ENCODE peak calls at places on chromosome 10, in six cellular contexts. One of them, this sample, is unnamed.

GRCh38 chr10:121594076-121594475 is 4.2 kb downstream of the FGFR2 start:
- DNase-seq in stomach: no peak
- DNase-seq in CD8-positive, alpha-beta memory T cell: no peak
- DNase-seq in foreskin keratinocyte: peak; percentile 37
- DNase-seq in cardiac muscle cell: no peak
- DNase-seq in uterus: no peak
- DNase-seq in this sample: no peak

GRCh38 chr10:102634696-102635095 is 9.6 kb upstream of the TRIM8 start:
- DNase-seq in stomach: no peak
- DNase-seq in CD8-positive, alpha-beta memory T cell: no peak
- DNase-seq in foreskin keratinocyte: no peak
- DNase-seq in cardiac muscle cell: no peak
- DNase-seq in uterus: no peak
- DNase-seq in this sample: no peak

GRCh38 chr10:128137877-128138276 is 11.7 kb upstream of the MKI67 start:
- DNase-seq in stomach: no peak
- DNase-seq in CD8-positive, alpha-beta memory T cell: no peak
- DNase-seq in foreskin keratinocyte: no peak
- DNase-seq in cardiac muscle cell: no peak
- DNase-seq in uterus: no peak
- DNase-seq in this sample: no peak

GRCh38 chr10:17233534-17233933 is 5.5 kb downstream of the VIM start:
- DNase-seq in stomach: no peak
- DNase-seq in CD8-positive, alpha-beta memory T cell: no peak
- DNase-seq in foreskin keratinocyte: no peak
- DNase-seq in cardiac muscle cell: peak; percentile 72
- DNase-seq in uterus: peak; percentile 52
- DNase-seq in this sample: no peak

GRCh38 chr10:95253007-95253406 is 37.8 kb downstream of the PDLIM1 start:
- DNase-seq in stomach: no peak
- DNase-seq in CD8-positive, alpha-beta memory T cell: no peak
- DNase-seq in foreskin keratinocyte: no peak
- DNase-seq in cardiac muscle cell: no peak
- DNase-seq in uterus: no peak
- DNase-seq in this sample: no peak

GRCh38 chr10:24519950-24520349 is 203.7 kb downstream of the ARHGAP21 start:
- DNase-seq in stomach: no peak
- DNase-seq in CD8-positive, alpha-beta memory T cell: peak; percentile 4
- DNase-seq in foreskin keratinocyte: no peak
- DNase-seq in cardiac muscle cell: no peak
- DNase-seq in uterus: no peak
- DNase-seq in this sample: no peak

GRCh38 chr10:16491933-16492332 is 29.7 kb downstream of the C1QL3 start:
- DNase-seq in stomach: no peak
- DNase-seq in CD8-positive, alpha-beta memory T cell: no peak
- DNase-seq in foreskin keratinocyte: no peak
- DNase-seq in cardiac muscle cell: no peak
- DNase-seq in uterus: no peak
- DNase-seq in this sample: no peak

GRCh38 chr10:85995791-85996190 is 370.8 kb downstream of the GRID1 start:
- DNase-seq in stomach: peak; percentile 32
- DNase-seq in CD8-positive, alpha-beta memory T cell: no peak
- DNase-seq in foreskin keratinocyte: peak; percentile 57
- DNase-seq in cardiac muscle cell: peak; percentile 19
- DNase-seq in uterus: no peak
- DNase-seq in this sample: no peak

GRCh38 chr10:73625004-73625883 is 16.0 kb downstream of the MYOZ1 start:
- DNase-seq in stomach: no peak
- DNase-seq in CD8-positive, alpha-beta memory T cell: no peak
- DNase-seq in foreskin keratinocyte: peak; percentile 67
- DNase-seq in cardiac muscle cell: peak; percentile 38
- DNase-seq in uterus: no peak
- DNase-seq in this sample: peak; percentile 29

GRCh38 chr10:26479766-26480492 is 41.8 kb downstream of the APBB1IP start:
- DNase-seq in stomach: no peak
- DNase-seq in CD8-positive, alpha-beta memory T cell: no peak
- DNase-seq in foreskin keratinocyte: no peak
- DNase-seq in cardiac muscle cell: no peak
- DNase-seq in uterus: no peak
- DNase-seq in this sample: peak; percentile 37

GRCh38 chr10:26472440-26472778 is 34.3 kb downstream of the APBB1IP start:
- DNase-seq in stomach: no peak
- DNase-seq in CD8-positive, alpha-beta memory T cell: no peak
- DNase-seq in foreskin keratinocyte: no peak
- DNase-seq in cardiac muscle cell: no peak
- DNase-seq in uterus: no peak
- DNase-seq in this sample: no peak

GRCh38 chr10:26478061-26478460 is 39.9 kb downstream of the APBB1IP start:
- DNase-seq in stomach: no peak
- DNase-seq in CD8-positive, alpha-beta memory T cell: no peak
- DNase-seq in foreskin keratinocyte: no peak
- DNase-seq in cardiac muscle cell: no peak
- DNase-seq in uterus: no peak
- DNase-seq in this sample: no peak

GRCh38 chr10:26474062-26474461 is 35.9 kb downstream of the APBB1IP start:
- DNase-seq in stomach: no peak
- DNase-seq in CD8-positive, alpha-beta memory T cell: no peak
- DNase-seq in foreskin keratinocyte: no peak
- DNase-seq in cardiac muscle cell: no peak
- DNase-seq in uterus: no peak
- DNase-seq in this sample: no peak

GRCh38 chr10:26475448-26475847 is 37.3 kb downstream of the APBB1IP start:
- DNase-seq in stomach: no peak
- DNase-seq in CD8-positive, alpha-beta memory T cell: no peak
- DNase-seq in foreskin keratinocyte: no peak
- DNase-seq in cardiac muscle cell: no peak
- DNase-seq in uterus: no peak
- DNase-seq in this sample: no peak
- H3K4me1 ChIP-seq in stomach: no peaks in the 10 kb centered on the region
- H3K4me1 ChIP-seq in CD8-positive, alpha-beta memory T cell: peaks cover 95% of the 10 kb centered on the region
- H3K4me1 ChIP-seq in foreskin keratinocyte: no peaks in the 10 kb centered on the region
- H3K4me1 ChIP-seq in cardiac muscle cell: no peaks in the 10 kb centered on the region
- H3K4me1 ChIP-seq in uterus: no peaks in the 10 kb centered on the region
- H3K4me1 ChIP-seq in this sample: no peaks in the 10 kb centered on the region

DNA sequence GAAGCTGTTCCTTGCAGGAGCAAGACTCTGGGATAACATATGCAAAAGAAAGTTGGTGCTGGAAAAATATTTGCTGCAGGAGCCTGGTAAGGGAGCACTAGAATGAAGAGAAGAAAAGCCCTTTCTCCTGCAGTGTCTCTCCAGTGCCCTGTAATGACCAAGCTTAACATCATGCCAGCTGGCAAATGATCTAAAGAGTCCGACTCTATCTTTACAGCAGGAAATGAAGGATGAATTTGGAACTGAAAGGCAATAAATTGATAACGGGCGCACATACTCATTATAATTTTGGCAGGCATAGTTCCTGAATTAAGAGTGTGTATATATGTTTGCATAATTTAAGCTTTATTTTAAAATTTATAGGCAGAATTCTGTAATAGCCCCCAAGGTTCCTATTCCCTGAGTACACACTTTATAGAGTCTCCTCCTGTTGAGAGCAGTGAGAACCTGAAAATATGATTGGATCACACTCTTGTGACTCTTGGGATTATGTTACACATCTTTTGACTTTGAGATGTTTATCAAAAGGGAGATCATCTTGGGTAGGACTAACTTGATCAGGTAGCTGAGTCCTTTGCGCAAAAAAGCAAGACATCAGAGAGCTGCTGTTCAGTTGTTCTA is 299.0 kb upstream of the MBL2 start:
- DNase-seq in stomach: no peak
- DNase-seq in CD8-positive, alpha-beta memory T cell: no peak
- DNase-seq in foreskin keratinocyte: no peak
- DNase-seq in cardiac muscle cell: no peak
- DNase-seq in uterus: no peak
- DNase-seq in this sample: no peak
- H3K4me1 ChIP-seq in stomach: no peaks in the 10 kb centered on the region
- H3K4me1 ChIP-seq in CD8-positive, alpha-beta memory T cell: no peaks in the 10 kb centered on the region
- H3K4me1 ChIP-seq in foreskin keratinocyte: no peaks in the 10 kb centered on the region
- H3K4me1 ChIP-seq in cardiac muscle cell: no peaks in the 10 kb centered on the region
- H3K4me1 ChIP-seq in uterus: no peaks in the 10 kb centered on the region
- H3K4me1 ChIP-seq in this sample: no peaks in the 10 kb centered on the region

GRCh38 chr10:96840841-96841518 is 8.9 kb downstream of the LCOR start:
- DNase-seq in stomach: no peak
- DNase-seq in CD8-positive, alpha-beta memory T cell: no peak
- DNase-seq in foreskin keratinocyte: peak; percentile 88
- DNase-seq in cardiac muscle cell: peak; percentile 47
- DNase-seq in uterus: no peak
- DNase-seq in this sample: no peak
- H3K4me1 ChIP-seq in stomach: peaks cover 15% of the 10 kb centered on the region
- H3K4me1 ChIP-seq in CD8-positive, alpha-beta memory T cell: peaks cover 32% of the 10 kb centered on the region
- H3K4me1 ChIP-seq in foreskin keratinocyte: peaks cover 18% of the 10 kb centered on the region
- H3K4me1 ChIP-seq in cardiac muscle cell: peaks cover 4% of the 10 kb centered on the region
- H3K4me1 ChIP-seq in uterus: no peaks in the 10 kb centered on the region
- H3K4me1 ChIP-seq in this sample: peaks cover 11% of the 10 kb centered on the region

DNA sequence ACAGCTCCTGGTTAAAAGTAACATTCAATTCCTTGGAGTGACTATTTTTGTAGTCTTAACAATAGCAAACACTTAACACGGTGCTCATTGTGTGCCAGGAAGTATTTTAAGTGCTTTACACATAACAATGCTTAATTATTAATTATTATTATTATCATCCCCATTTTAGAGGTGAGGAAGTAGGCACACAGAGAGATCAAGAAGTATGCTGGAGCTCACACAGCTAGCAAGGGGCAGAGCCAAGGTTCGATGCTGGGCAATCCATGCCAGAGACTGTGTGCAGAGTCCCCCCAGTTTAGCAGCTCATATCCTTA is 48.2 kb upstream of the SMNDC1 start:
- DNase-seq in stomach: no peak
- DNase-seq in CD8-positive, alpha-beta memory T cell: no peak
- DNase-seq in foreskin keratinocyte: no peak
- DNase-seq in cardiac muscle cell: no peak
- DNase-seq in uterus: no peak
- DNase-seq in this sample: no peak
- H3K4me1 ChIP-seq in stomach: peaks cover 11% of the 10 kb centered on the region
- H3K4me1 ChIP-seq in CD8-positive, alpha-beta memory T cell: peaks cover 40% of the 10 kb centered on the region
- H3K4me1 ChIP-seq in foreskin keratinocyte: peaks cover 25% of the 10 kb centered on the region
- H3K4me1 ChIP-seq in cardiac muscle cell: peaks cover 8% of the 10 kb centered on the region
- H3K4me1 ChIP-seq in uterus: no peaks in the 10 kb centered on the region
- H3K4me1 ChIP-seq in this sample: peaks cover 20% of the 10 kb centered on the region

GRCh38 chr10:21502371-21502765 is 23.1 kb downstream of the SKIDA1 start:
- DNase-seq in stomach: no peak
- DNase-seq in CD8-positive, alpha-beta memory T cell: no peak
- DNase-seq in foreskin keratinocyte: no peak
- DNase-seq in cardiac muscle cell: no peak
- DNase-seq in uterus: no peak
- DNase-seq in this sample: no peak

GRCh38 chr10:21501731-21502370 is 23.6 kb downstream of the SKIDA1 start:
- DNase-seq in stomach: no peak
- DNase-seq in CD8-positive, alpha-beta memory T cell: no peak
- DNase-seq in foreskin keratinocyte: peak; percentile 28
- DNase-seq in cardiac muscle cell: no peak
- DNase-seq in uterus: no peak
- DNase-seq in this sample: no peak

GRCh38 chr10:21501109-21501508 is 24.4 kb downstream of the SKIDA1 start:
- DNase-seq in stomach: no peak
- DNase-seq in CD8-positive, alpha-beta memory T cell: no peak
- DNase-seq in foreskin keratinocyte: no peak
- DNase-seq in cardiac muscle cell: no peak
- DNase-seq in uterus: no peak
- DNase-seq in this sample: no peak

GRCh38 chr10:21505711-21506278 is 19.7 kb downstream of the SKIDA1 start:
- DNase-seq in stomach: no peak
- DNase-seq in CD8-positive, alpha-beta memory T cell: no peak
- DNase-seq in foreskin keratinocyte: no peak
- DNase-seq in cardiac muscle cell: no peak
- DNase-seq in uterus: no peak
- DNase-seq in this sample: no peak

DNA sequence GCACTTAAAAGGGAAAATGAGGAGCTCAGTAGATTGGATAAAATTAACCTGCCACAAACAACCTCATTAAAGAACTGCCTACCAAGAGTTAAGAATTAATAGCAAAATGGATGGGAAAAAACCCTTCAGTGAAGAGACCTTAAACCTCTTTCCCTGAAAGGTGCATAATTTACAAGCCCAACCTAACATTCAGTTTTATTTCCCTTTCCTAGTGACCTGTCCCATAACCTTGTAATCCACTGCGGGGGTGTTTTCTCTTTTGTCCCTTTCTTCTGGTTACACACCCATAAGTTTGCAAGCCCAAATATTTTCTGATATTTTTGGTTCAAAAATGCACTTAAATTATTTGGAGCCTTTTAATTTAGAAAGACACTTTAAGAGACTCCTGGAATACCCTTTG is 21.9 kb downstream of the SKIDA1 start:
- DNase-seq in stomach: no peak
- DNase-seq in CD8-positive, alpha-beta memory T cell: no peak
- DNase-seq in foreskin keratinocyte: no peak
- DNase-seq in cardiac muscle cell: no peak
- DNase-seq in uterus: no peak
- DNase-seq in this sample: no peak
- H3K4me1 ChIP-seq in stomach: peaks cover 11% of the 10 kb centered on the region
- H3K4me1 ChIP-seq in CD8-positive, alpha-beta memory T cell: peaks cover 8% of the 10 kb centered on the region
- H3K4me1 ChIP-seq in foreskin keratinocyte: no peaks in the 10 kb centered on the region
- H3K4me1 ChIP-seq in cardiac muscle cell: peaks cover 79% of the 10 kb centered on the region
- H3K4me1 ChIP-seq in uterus: no peaks in the 10 kb centered on the region
- H3K4me1 ChIP-seq in this sample: no peaks in the 10 kb centered on the region

DNA sequence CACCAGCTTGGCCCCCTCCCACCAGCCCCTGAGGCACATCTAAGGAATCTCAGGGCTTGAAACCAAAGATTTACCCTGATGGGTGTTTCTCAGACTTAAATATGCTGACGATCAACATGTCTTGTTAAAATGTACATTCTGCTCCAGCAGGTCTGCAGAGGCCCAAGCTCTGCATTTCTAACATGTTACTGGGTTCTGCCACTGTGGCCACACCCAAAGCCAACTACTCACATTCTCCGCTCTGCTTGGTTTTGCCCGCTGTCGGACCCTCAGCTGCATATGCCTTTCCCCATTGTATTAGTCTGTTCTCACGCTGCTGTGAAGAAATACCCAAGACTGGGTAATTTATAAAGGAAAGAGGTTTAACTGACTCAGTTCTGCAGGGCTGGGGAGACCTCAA is 8.8 kb downstream of the PIP4K2A start:
- DNase-seq in stomach: no peak
- DNase-seq in CD8-positive, alpha-beta memory T cell: no peak
- DNase-seq in foreskin keratinocyte: no peak
- DNase-seq in cardiac muscle cell: no peak
- DNase-seq in uterus: no peak
- DNase-seq in this sample: no peak
- H3K4me1 ChIP-seq in stomach: peaks cover 22% of the 10 kb centered on the region
- H3K4me1 ChIP-seq in CD8-positive, alpha-beta memory T cell: peaks cover 98% of the 10 kb centered on the region
- H3K4me1 ChIP-seq in foreskin keratinocyte: no peaks in the 10 kb centered on the region
- H3K4me1 ChIP-seq in cardiac muscle cell: no peaks in the 10 kb centered on the region
- H3K4me1 ChIP-seq in uterus: no peaks in the 10 kb centered on the region
- H3K4me1 ChIP-seq in this sample: no peaks in the 10 kb centered on the region

GRCh38 chr10:72011976-72012512 is 47.8 kb downstream of the CHST3 start:
- DNase-seq in stomach: no peak
- DNase-seq in CD8-positive, alpha-beta memory T cell: no peak
- DNase-seq in foreskin keratinocyte: no peak
- DNase-seq in cardiac muscle cell: no peak
- DNase-seq in uterus: no peak
- DNase-seq in this sample: no peak
- H3K4me1 ChIP-seq in stomach: peaks cover 27% of the 10 kb centered on the region
- H3K4me1 ChIP-seq in CD8-positive, alpha-beta memory T cell: no peaks in the 10 kb centered on the region
- H3K4me1 ChIP-seq in foreskin keratinocyte: peaks cover 11% of the 10 kb centered on the region
- H3K4me1 ChIP-seq in cardiac muscle cell: peaks cover 7% of the 10 kb centered on the region
- H3K4me1 ChIP-seq in uterus: peaks cover 29% of the 10 kb centered on the region
- H3K4me1 ChIP-seq in this sample: no peaks in the 10 kb centered on the region

DNA sequence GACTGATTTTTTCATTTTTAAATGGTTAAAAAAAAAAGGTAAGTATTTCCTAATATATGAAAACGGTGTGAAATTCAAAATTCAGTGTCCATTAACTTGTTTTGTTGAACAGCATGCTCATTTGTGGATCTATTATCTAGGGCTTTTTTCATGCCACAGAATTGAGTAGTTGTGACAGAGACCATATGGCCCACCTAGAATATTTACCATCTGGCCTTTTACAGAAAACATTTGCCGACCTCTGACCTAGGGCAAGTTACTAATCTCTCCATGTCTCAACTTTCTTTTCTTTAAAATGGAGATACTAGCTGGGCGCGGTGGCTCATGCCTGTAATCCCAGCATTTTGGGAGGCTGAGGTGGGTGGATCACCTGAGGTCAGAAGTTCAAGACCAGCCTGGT is 41.3 kb downstream of the GRK5 start:
- DNase-seq in stomach: no peak
- DNase-seq in CD8-positive, alpha-beta memory T cell: no peak
- DNase-seq in foreskin keratinocyte: no peak
- DNase-seq in cardiac muscle cell: no peak
- DNase-seq in uterus: no peak
- DNase-seq in this sample: no peak
- H3K4me1 ChIP-seq in stomach: peaks cover 32% of the 10 kb centered on the region
- H3K4me1 ChIP-seq in CD8-positive, alpha-beta memory T cell: no peaks in the 10 kb centered on the region
- H3K4me1 ChIP-seq in foreskin keratinocyte: peaks cover 21% of the 10 kb centered on the region
- H3K4me1 ChIP-seq in cardiac muscle cell: peaks cover 33% of the 10 kb centered on the region
- H3K4me1 ChIP-seq in uterus: peaks cover 49% of the 10 kb centered on the region
- H3K4me1 ChIP-seq in this sample: no peaks in the 10 kb centered on the region